ENCODE peak calls at places on chromosomes 4 and X, in five cellular contexts. U is NCI-H2107, R is NAMALWA, Q is HFF-Myc, Y is epithelial cell of esophagus. W is an unnamed sample.

GRCh38 chr4:149987330-149987751 is 90.9 kb upstream of the DCLK2 start:
- DNase-seq in U (no peak), R (no peak), Q (no peak), Y (no peak), W (peak)

GRCh38 chr4:42865572-42866189 is 26.8 kb upstream of the GRXCR1 start:
- DNase-seq in U (no peak), R (peak), Q (peak), Y (peak), W (no peak)

GRCh38 chr4:107261241-107261874 is 225.2 kb upstream of the DKK2 start:
- DNase-seq in U (no peak), R (no peak), Q (no peak), Y (peak), W (no peak)

GRCh38 chr4:169158046-169158445 is 112.7 kb downstream of the SH3RF1 start:
- DNase-seq in U (no peak), R (no peak), Q (no peak), Y (no peak), W (no peak)

GRCh38 chr4:7045553-7045952 is 2.4 kb downstream of the TADA2B start:
- DNase-seq in U (no peak), R (no peak), Q (no peak), Y (no peak), W (no peak)

GRCh38 chrX:56281789-56282188 is 49.6 kb downstream of the KLF8 start:
- DNase-seq in U (no peak), R (peak), Q (no peak), Y (peak), W (no peak)

GRCh38 chr4:472881-473574 is 25.9 kb downstream of the ZNF721 start:
- DNase-seq in U (no peak), R (peak), Q (no peak), Y (peak), W (no peak)

GRCh38 chr4:74933562-74934015 is 673 bp downstream of the PARM1 start:
- DNase-seq in U (no peak), R (no peak), Q (no peak), Y (peak), W (no peak)

GRCh38 chrX:10972731-10973130 is 138.4 kb upstream of the HCCS start:
- DNase-seq in U (no peak), R (no peak), Q (no peak), Y (no peak), W (no peak)

GRCh38 chrX:139798701-139799100 is 90.7 kb upstream of the MCF2 start:
- DNase-seq in U (no peak), R (no peak), Q (no peak), Y (no peak), W (no peak)

GRCh38 chr4:183300070-183300469 is 20.0 kb downstream of the CLDN22 start:
- DNase-seq in U (no peak), R (no peak), Q (no peak), Y (peak), W (no peak)